ENCODE peak calls at places on chromosomes 16 and 17, in five cellular contexts. J, B, F, Q and C are unnamed samples.

GRCh38 chr16:85308585-85309540 is 196.6 kb upstream of the CIBAR2 start:
- DNase-seq in F (no peak), J (no peak), B (no peak), Q (no peak), C (no peak)

GRCh38 chr16:75109732-75110243 is 6.8 kb downstream of the LDHD start:
- DNase-seq in Q (peak; percentile 78), B (no peak), F (peak; percentile 77), J (peak; percentile 78), C (no peak)

GRCh38 chr17:75237100-75238014 is 24.0 kb downstream of the GGA3 start:
- DNase-seq in Q (no peak), B (no peak), J (no peak), F (no peak), C (no peak)

GRCh38 chr17:17741346-17742023 is 60.2 kb downstream of the RAI1 start:
- DNase-seq in Q (no peak), J (no peak), B (no peak), F (no peak), C (no peak)

GRCh38 chr17:83080641-83081560 is 1.5 kb downstream of the METRNL start:
- DNase-seq in B (peak; percentile 67), F (no peak), J (no peak), Q (no peak), C (no peak)

GRCh38 chr17:13725286-13725990 is 123.7 kb upstream of the HS3ST3A1 start:
- DNase-seq in Q (no peak), B (peak; percentile 29), F (no peak), J (no peak), C (peak; percentile 25)

GRCh38 chr17:8125196-8125946 is 1.5 kb upstream of the HES7 start:
- DNase-seq in F (peak; percentile 80), B (peak; percentile 78), J (peak; percentile 73), Q (peak; percentile 79), C (no peak)

GRCh38 chr16:79093554-79093967 is 507.0 kb downstream of the MAF start:
- DNase-seq in F (no peak), J (peak; percentile 2), Q (no peak), B (no peak), C (no peak)

GRCh38 chr16:11497329-11497805 is 89.4 kb downstream of the LITAF start:
- DNase-seq in F (peak; percentile 95), B (peak; percentile 75), J (peak; percentile 68), Q (peak; percentile 90), C (no peak)

GRCh38 chr17:77613627-77614026 is 344.9 kb upstream of the TNRC6C start:
- DNase-seq in J (no peak), B (no peak), Q (no peak), F (no peak), C (no peak)

GRCh38 chr17:75587718-75588545 is at the start of gene MYO15B:
- DNase-seq in Q (peak; percentile 70), B (no peak), J (no peak), F (peak; percentile 65), C (no peak)

GRCh38 chr16:81447383-81448101 is 2.9 kb downstream of the CMIP start:
- DNase-seq in F (peak; percentile 90), J (peak; percentile 78), Q (no peak), B (no peak), C (no peak)

GRCh38 chr16:88309905-88310259 is 72.9 kb upstream of the ZNF469 start:
- DNase-seq in F (no peak), B (no peak), Q (no peak), J (no peak), C (no peak)

GRCh38 chr17:57601328-57601727 is 143.8 kb downstream of the CCDC182 start:
- DNase-seq in Q (no peak), B (no peak), F (no peak), J (no peak), C (no peak)

GRCh38 chr16:22123146-22123545 is 30.8 kb downstream of the VWA3A start:
- DNase-seq in B (peak; percentile 17), J (no peak), F (no peak), Q (no peak), C (no peak)

GRCh38 chr17:31629696-31630470 is 229.2 kb downstream of the COPRS start:
- DNase-seq in F (peak; percentile 55), B (no peak), J (no peak), Q (no peak), C (peak; percentile 15)

GRCh38 chr17:56499799-56500388 is 93.6 kb upstream of the NOG start:
- DNase-seq in B (no peak), J (peak; percentile 29), F (no peak), Q (no peak), C (no peak)

GRCh38 chr17:78355045-78355641 is 4.7 kb downstream of the SOCS3 start:
- DNase-seq in J (no peak), B (no peak), Q (no peak), F (no peak), C (no peak)

GRCh38 chr16:88508868-88509748 is 56.0 kb downstream of the ZFPM1 start:
- DNase-seq in Q (no peak), J (peak; percentile 89), B (no peak), F (no peak), C (no peak)

GRCh38 chr17:32826076-32826475 is 50.8 kb downstream of the MYO1D start:
- DNase-seq in B (no peak), J (no peak), F (no peak), Q (no peak), C (no peak)

GRCh38 chr17:70127221-70127873 is 42.0 kb upstream of the KCNJ2 start:
- DNase-seq in Q (no peak), F (no peak), J (no peak), B (no peak), C (no peak)

GRCh38 chr17:21199311-21199710 is 14.7 kb downstream of the TMEM11 start:
- DNase-seq in J (no peak), F (no peak), B (no peak), Q (no peak), C (no peak)

GRCh38 chr16:52497067-52497816 is 49.7 kb downstream of the TOX3 start:
- DNase-seq in J (peak; percentile 81), Q (no peak), B (no peak), F (no peak), C (no peak)

GRCh38 chr16:27571433-27572306 is 21.7 kb downstream of the KATNIP start:
- DNase-seq in Q (no peak), B (no peak), J (no peak), F (no peak), C (no peak)

GRCh38 chr17:35184274-35184673 is 9.9 kb downstream of the SLC35G3 start:
- DNase-seq in B (no peak), F (no peak), Q (no peak), J (no peak), C (no peak)

GRCh38 chr17:69331746-69332145 is 4.8 kb upstream of the ABCA5 start:
- DNase-seq in B (no peak), F (no peak), Q (no peak), J (no peak), C (no peak)

GRCh38 chr17:47694018-47694817 is at the start of gene TBKBP1:
- DNase-seq in F (no peak), Q (peak; percentile 45), J (no peak), B (peak; percentile 64), C (peak; percentile 40)